ENCODE peak calls at places on chromosomes 1 and 21, in four cellular contexts. E, T, D and U are unnamed samples.

GRCh38 chr21:46005081-46005480 is 23.5 kb downstream of the COL6A1 start:
- DNase-seq in E (no peak), T (no peak), D (no peak), U (no peak)

GRCh38 chr1:55143686-55144085 is 71.5 kb downstream of the USP24 start:
- DNase-seq in E (peak; percentile 34), T (no peak), D (no peak), U (peak; percentile 16)

GRCh38 chr1:15866696-15867687 is 19.5 kb downstream of the SPEN start:
- DNase-seq in E (no peak), T (no peak), D (no peak), U (no peak)

GRCh38 chr1:227898502-227899140 is 49.1 kb downstream of the WNT9A start:
- DNase-seq in E (no peak), T (no peak), D (no peak), U (no peak)

GRCh38 chr1:94095744-94096469 is 25.0 kb downstream of the ABCA4 start:
- DNase-seq in E (no peak), T (no peak), D (peak; percentile 68), U (no peak)

GRCh38 chr1:18256318-18257235 is 149.0 kb downstream of the IGSF21 start:
- DNase-seq in E (peak; percentile 41), T (peak; percentile 87), D (no peak), U (peak; percentile 10)

GRCh38 chr1:155859881-155860841 is 794 bp downstream of the SYT11 start:
- DNase-seq in E (no peak), T (peak; percentile 88), D (peak; percentile 84), U (peak; percentile 26)

GRCh38 chr1:108692724-108693655 is 880 bp downstream of the PRPF38B start:
- DNase-seq in E (no peak), T (no peak), D (peak; percentile 78), U (peak; percentile 49)

GRCh38 chr1:244106837-244107491 is 55.9 kb downstream of the ZBTB18 start:
- DNase-seq in E (no peak), T (no peak), D (no peak), U (no peak)

GRCh38 chr1:14924012-14924452 is 229.5 kb upstream of the TMEM51 start:
- DNase-seq in E (no peak), T (no peak), D (peak; percentile 71), U (peak; percentile 68)

GRCh38 chr1:207218512-207219352 is 102.7 kb upstream of the CD55 start:
- DNase-seq in E (no peak), T (no peak), D (no peak), U (no peak)

GRCh38 chr21:14699433-14700410 is 153.6 kb upstream of the SAMSN1 start:
- DNase-seq in E (no peak), T (no peak), D (no peak), U (no peak)

GRCh38 chr21:46116189-46116845 is 18.4 kb downstream of the COL6A2 start:
- DNase-seq in E (no peak), T (no peak), D (no peak), U (no peak)

GRCh38 chr1:18323259-18323658 is 157.5 kb upstream of the KLHDC7A start:
- DNase-seq in E (no peak), T (no peak), D (no peak), U (no peak)

GRCh38 chr1:169816617-169817016 is 21.9 kb upstream of the METTL18 start:
- DNase-seq in E (no peak), T (no peak), D (no peak), U (peak; percentile 8)

GRCh38 chr1:188958461-188959115 is 1519.1 kb downstream of the BRINP3 start:
- DNase-seq in E (no peak), T (no peak), D (peak; percentile 33), U (peak; percentile 13)

GRCh38 chr1:83849191-83850061 is 149.5 kb downstream of the TTLL7 start:
- DNase-seq in E (no peak), T (no peak), D (no peak), U (no peak)

GRCh38 chr1:117599822-117600221 is 6.0 kb upstream of the TENT5C start:
- DNase-seq in E (no peak), T (no peak), D (no peak), U (no peak)

GRCh38 chr1:229147086-229147485 is 123.8 kb upstream of the RAB4A start:
- DNase-seq in E (no peak), T (no peak), D (no peak), U (peak; percentile 26)

GRCh38 chr1:234621657-234622335 is 11.8 kb upstream of the IRF2BP2 start:
- DNase-seq in E (no peak), T (no peak), D (peak; percentile 71), U (no peak)

GRCh38 chr1:201219481-201220387 is 29.1 kb downstream of the IGFN1 start:
- DNase-seq in E (no peak), T (no peak), D (no peak), U (peak; percentile 96)

GRCh38 chr1:113675299-113675698 is 84.0 kb downstream of the PHTF1 start:
- DNase-seq in E (no peak), T (no peak), D (peak; percentile 19), U (peak; percentile 60)

GRCh38 chr1:201357211-201357610 is 20.3 kb downstream of the TNNT2 start:
- DNase-seq in E (no peak), T (no peak), D (no peak), U (no peak)

GRCh38 chr1:69765941-69766340 is 198.2 kb downstream of the LRRC7 start:
- DNase-seq in E (no peak), T (no peak), D (no peak), U (no peak)

GRCh38 chr1:20601123-20601825 is 12.4 kb downstream of the CDA start:
- DNase-seq in E (no peak), T (no peak), D (peak; percentile 64), U (no peak)

GRCh38 chr1:45403298-45404079 is 63.2 kb upstream of the MUTYH start:
- DNase-seq in E (no peak), T (no peak), D (no peak), U (no peak)

GRCh38 chr1:214441119-214441518 is 110.3 kb downstream of the PTPN14 start:
- DNase-seq in E (no peak), T (no peak), D (peak; percentile 24), U (peak; percentile 78)

DNA sequence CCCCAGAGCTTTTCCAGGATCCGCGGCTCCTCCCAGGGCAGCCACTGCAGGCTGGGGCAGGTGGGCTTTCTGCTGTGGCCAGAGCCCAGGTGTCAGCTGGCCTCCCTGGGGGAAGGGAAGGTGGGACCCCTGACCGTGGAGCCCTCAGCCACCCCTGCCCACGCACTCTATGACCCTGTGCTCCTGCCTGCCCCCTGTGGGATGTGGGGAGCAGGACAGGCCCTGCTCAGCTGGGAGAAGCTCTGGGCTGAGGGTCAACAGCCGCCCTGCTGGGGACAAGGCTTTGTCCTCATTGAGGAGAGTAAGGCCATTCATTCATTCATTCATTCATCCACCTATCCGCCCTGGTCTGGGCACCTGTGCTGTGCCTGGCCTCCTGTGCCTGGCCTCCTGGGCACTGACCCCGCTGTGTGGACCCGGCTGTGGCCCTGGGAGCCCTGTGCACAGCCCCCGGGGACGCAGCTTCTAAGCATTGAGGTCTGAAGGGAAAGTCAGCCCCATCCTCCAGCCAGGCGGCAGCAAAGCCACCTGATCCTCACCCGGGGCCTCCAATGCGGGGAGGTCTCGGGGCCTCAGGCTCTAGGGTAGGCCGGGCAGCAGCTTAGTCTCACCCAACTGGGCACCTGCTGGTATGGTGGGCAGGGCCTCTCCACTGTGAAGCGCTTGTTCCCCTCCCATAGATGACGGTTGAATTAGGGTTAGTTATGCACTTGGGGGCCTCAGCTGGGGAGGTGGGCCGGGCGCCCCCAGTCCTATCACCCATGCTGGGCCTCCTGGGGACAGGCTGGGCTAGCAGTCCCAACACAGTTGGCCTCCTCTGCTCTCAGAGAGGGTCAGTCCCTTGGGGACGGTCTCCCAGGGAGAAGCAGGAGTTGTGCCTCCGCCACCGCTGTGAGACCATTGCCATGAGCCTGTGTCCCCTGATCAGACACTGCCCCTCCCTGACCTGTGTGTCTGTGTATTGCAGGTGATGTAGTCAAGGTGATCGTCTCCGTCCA is 6.0 kb downstream of the TNFRSF14 start:
- DNase-seq in E (no peak), T (no peak), D (no peak), U (no peak)
- H4K8ac ChIP-seq in E (no peak overlapping the region), T (no peak overlapping the region), D (no peak overlapping the region), U (no peak overlapping the region)

GRCh38 chr1:101028466-101028865 is 2.9 kb upstream of the DPH5 start:
- DNase-seq in E (no peak), T (no peak), D (no peak), U (no peak)

GRCh38 chr1:101026394-101026788 is 807 bp upstream of the DPH5 start:
- DNase-seq in E (no peak), T (no peak), D (no peak), U (no peak)

GRCh38 chr1:101027194-101027772 is 1.7 kb upstream of the DPH5 start:
- DNase-seq in E (no peak), T (no peak), D (no peak), U (no peak)

GRCh38 chr1:101025680-101026393 is at the start of gene DPH5:
- DNase-seq in E (peak; percentile 65), T (peak; percentile 85), D (peak; percentile 91), U (peak; percentile 88)

GRCh38 chr1:101029184-101029583 is 3.6 kb upstream of the DPH5 start:
- DNase-seq in E (no peak), T (no peak), D (no peak), U (no peak)
- H3K4me3 ChIP-seq in E (no peak overlapping the region), T (no peak overlapping the region), D (no peak overlapping the region), U (no peak overlapping the region)

GRCh38 chr21:33032434-33033047 is 6.8 kb downstream of the OLIG2 start:
- DNase-seq in E (no peak), T (no peak), D (no peak), U (no peak)

GRCh38 chr21:33033961-33034413 is 8.3 kb downstream of the OLIG2 start:
- DNase-seq in E (no peak), T (no peak), D (no peak), U (no peak)

GRCh38 chr21:33035147-33035546 is 9.4 kb downstream of the OLIG2 start:
- DNase-seq in E (no peak), T (no peak), D (no peak), U (no peak)

GRCh38 chr21:33031562-33031961 is 5.8 kb downstream of the OLIG2 start:
- DNase-seq in E (no peak), T (no peak), D (no peak), U (no peak)

GRCh38 chr21:33033094-33033951 is 7.6 kb downstream of the OLIG2 start:
- DNase-seq in E (no peak), T (no peak), D (no peak), U (no peak)
- H3K23ac ChIP-seq in E (no peak overlapping the region), T (peak overlapping the region; percentile 68), D (no peak overlapping the region), U (no peak overlapping the region)

GRCh38 chr21:26804895-26805609 is 40.2 kb downstream of the ADAMTS1 start:
- DNase-seq in E (no peak), T (no peak), D (peak; percentile 69), U (peak; percentile 45)
- H4K8ac ChIP-seq in E (no peak overlapping the region), T (no peak overlapping the region), D (no peak overlapping the region), U (no peak overlapping the region)

GRCh38 chr1:30755746-30756145 is 1.8 kb downstream of the LAPTM5 start:
- DNase-seq in E (no peak), T (no peak), D (no peak), U (no peak)
- H3K4me3 ChIP-seq in E (no peak overlapping the region), T (no peak overlapping the region), D (no peak overlapping the region), U (no peak overlapping the region)